ENCODE peak calls at places on chromosomes 16 and 17, in ten cellular contexts. S, Q, U, L, W, V, Y, K, T and M are unnamed samples.

GRCh38 chr16:81740163-81740562 is 38.9 kb upstream of the PLCG2 start:
- DNase-seq in S (no peak), Q (no peak), U (no peak), L (no peak), W (no peak), V (no peak), Y (no peak), K (no peak), T (peak; percentile 64), M (peak; percentile 93)

GRCh38 chr17:17737938-17738894 is 57.0 kb downstream of the RAI1 start:
- DNase-seq in S (peak; percentile 60), Q (no peak), U (no peak), L (peak; percentile 74), W (no peak), V (no peak), Y (no peak), K (no peak), T (peak; percentile 68), M (no peak)

GRCh38 chr17:41196068-41196467 is 6.4 kb downstream of the KRTAP9-1 start:
- DNase-seq in S (no peak), Q (no peak), U (no peak), L (no peak), W (no peak), V (no peak), Y (no peak), K (no peak), T (no peak), M (no peak)

GRCh38 chr17:64315032-64315490 is 52.0 kb upstream of the TEX2 start:
- DNase-seq in S (peak; percentile 97), Q (peak; percentile 90), U (no peak), L (peak; percentile 85), W (no peak), V (peak; percentile 72), Y (no peak), K (no peak), T (no peak), M (no peak)

GRCh38 chr16:86227041-86227440 is 283.3 kb upstream of the FOXF1 start:
- DNase-seq in S (no peak), Q (no peak), U (no peak), L (no peak), W (no peak), V (peak; percentile 35), Y (no peak), K (no peak), T (no peak), M (no peak)

GRCh38 chr17:57662644-57663308 is 82.3 kb downstream of the CCDC182 start:
- DNase-seq in S (peak; percentile 96), Q (peak; percentile 98), U (no peak), L (peak; percentile 93), W (peak; percentile 98), V (peak; percentile 72), Y (peak; percentile 17), K (no peak), T (peak; percentile 97), M (peak; percentile 92)

GRCh38 chr16:4733747-4734062 is 366 bp downstream of the ANKS3 start:
- DNase-seq in S (no peak), Q (no peak), U (no peak), L (no peak), W (peak; percentile 1), V (no peak), Y (no peak), K (no peak), T (no peak), M (no peak)

GRCh38 chr16:97822-98221 is 19.8 kb downstream of the MPG start:
- DNase-seq in S (no peak), Q (no peak), U (no peak), L (no peak), W (peak; percentile 43), V (no peak), Y (no peak), K (no peak), T (no peak), M (no peak)

GRCh38 chr16:28157768-28158535 is 53.8 kb downstream of the XPO6 start:
- DNase-seq in S (no peak), Q (no peak), U (no peak), L (no peak), W (no peak), V (no peak), Y (no peak), K (no peak), T (no peak), M (no peak)
- H3K36me3 ChIP-seq in S (no peaks in the 10 kb centered on the region), Q (peaks cover 9% of the 10 kb centered on the region), U (peaks cover 26% of the 10 kb centered on the region), L (peaks cover 28% of the 10 kb centered on the region), W (peaks cover 14% of the 10 kb centered on the region), V (no peaks in the 10 kb centered on the region), Y (peaks cover 25% of the 10 kb centered on the region), K (peaks cover 53% of the 10 kb centered on the region), T (peaks cover 17% of the 10 kb centered on the region), M (peaks cover 64% of the 10 kb centered on the region)

GRCh38 chr17:48577946-48578615 is at the start of gene HOXB4:
- DNase-seq in S (peak; percentile 32), Q (peak; percentile 90), U (peak; percentile 35), L (peak; percentile 73), W (no peak), V (peak; percentile 67), Y (peak; percentile 65), K (no peak), T (peak; percentile 85), M (peak; percentile 92)

GRCh38 chr17:48577330-48577945 is 712 bp downstream of the HOXB4 start:
- DNase-seq in S (no peak), Q (peak; percentile 40), U (no peak), L (no peak), W (no peak), V (no peak), Y (no peak), K (no peak), T (no peak), M (peak; percentile 62)

GRCh38 chr17:48575673-48576478 is 2.3 kb downstream of the HOXB4 start:
- DNase-seq in S (no peak), Q (peak; percentile 65), U (no peak), L (no peak), W (no peak), V (no peak), Y (no peak), K (no peak), T (no peak), M (no peak)

GRCh38 chr17:48575066-48575582 is 3.0 kb downstream of the HOXB4 start:
- DNase-seq in S (no peak), Q (peak; percentile 53), U (no peak), L (no peak), W (no peak), V (no peak), Y (no peak), K (no peak), T (no peak), M (no peak)

GRCh38 chr17:48576479-48577309 is 1.5 kb downstream of the HOXB4 start:
- DNase-seq in S (no peak), Q (peak; percentile 49), U (no peak), L (no peak), W (no peak), V (no peak), Y (no peak), K (no peak), T (no peak), M (no peak)
- H3K4me3 ChIP-seq in S (peak overlapping the region; percentile 35), Q (peak overlapping the region; percentile 70), U (no peak overlapping the region), L (peak overlapping the region; percentile 62), W (peak overlapping the region; percentile 54), V (peak overlapping the region; percentile 46), Y (peak overlapping the region; percentile 45), K (no peak overlapping the region), T (peak overlapping the region; percentile 28), M (peak overlapping the region; percentile 89)

DNA sequence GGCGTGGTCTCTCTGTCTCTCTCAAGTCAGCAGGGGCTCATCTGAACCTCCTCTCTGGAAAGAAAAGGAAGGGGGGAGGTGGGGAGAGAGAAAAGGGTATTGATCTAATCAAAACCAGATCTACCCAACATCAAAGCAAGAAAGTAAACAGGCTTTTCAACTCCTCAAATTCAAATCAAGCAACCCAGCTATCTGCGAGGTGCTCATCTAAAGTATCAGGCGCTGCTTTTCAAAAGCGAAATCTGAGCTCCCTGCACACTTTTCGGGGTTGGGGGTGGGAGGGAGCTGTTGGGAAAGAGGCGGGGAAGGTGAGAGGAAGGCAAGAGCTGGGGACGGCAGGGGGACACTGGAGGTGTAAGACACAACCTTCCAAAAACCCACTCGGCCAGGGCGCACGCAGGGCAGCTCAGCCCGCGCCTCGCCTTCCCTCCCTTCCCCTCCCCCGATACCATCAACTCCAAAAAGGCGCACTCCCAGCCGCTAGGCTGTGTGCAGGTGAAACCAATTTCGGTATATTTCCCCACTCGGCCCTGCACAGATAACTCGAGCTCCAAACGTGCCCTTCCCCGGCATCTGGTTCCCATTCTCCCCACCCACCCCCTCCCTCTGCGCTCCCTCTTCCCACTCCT is 2.7 kb downstream of the AXIN2 start:
- DNase-seq in S (no peak), Q (no peak), U (no peak), L (no peak), W (no peak), V (no peak), Y (no peak), K (no peak), T (peak; percentile 59), M (no peak)
- H3K36me3 ChIP-seq in S (no peaks in the 10 kb centered on the region), Q (no peaks in the 10 kb centered on the region), U (no peaks in the 10 kb centered on the region), L (no peaks in the 10 kb centered on the region), W (no peaks in the 10 kb centered on the region), V (no peaks in the 10 kb centered on the region), Y (no peaks in the 10 kb centered on the region), K (no peaks in the 10 kb centered on the region), T (peaks cover 13% of the 10 kb centered on the region), M (no peaks in the 10 kb centered on the region)

GRCh38 chr17:78490673-78491072 is 86.5 kb downstream of the DNAH17 start:
- DNase-seq in S (no peak), Q (no peak), U (no peak), L (no peak), W (no peak), V (no peak), Y (no peak), K (no peak), T (no peak), M (no peak)

GRCh38 chr17:78490156-78490555 is 87.0 kb downstream of the DNAH17 start:
- DNase-seq in S (no peak), Q (no peak), U (no peak), L (no peak), W (no peak), V (no peak), Y (no peak), K (no peak), T (no peak), M (no peak)

GRCh38 chr17:78492116-78492799 is 84.9 kb downstream of the DNAH17 start:
- DNase-seq in S (no peak), Q (no peak), U (no peak), L (no peak), W (no peak), V (no peak), Y (no peak), K (no peak), T (peak; percentile 38), M (no peak)

GRCh38 chr17:78493455-78494188 is 83.6 kb downstream of the DNAH17 start:
- DNase-seq in S (no peak), Q (peak; percentile 27), U (no peak), L (no peak), W (no peak), V (no peak), Y (no peak), K (no peak), T (no peak), M (no peak)

DNA sequence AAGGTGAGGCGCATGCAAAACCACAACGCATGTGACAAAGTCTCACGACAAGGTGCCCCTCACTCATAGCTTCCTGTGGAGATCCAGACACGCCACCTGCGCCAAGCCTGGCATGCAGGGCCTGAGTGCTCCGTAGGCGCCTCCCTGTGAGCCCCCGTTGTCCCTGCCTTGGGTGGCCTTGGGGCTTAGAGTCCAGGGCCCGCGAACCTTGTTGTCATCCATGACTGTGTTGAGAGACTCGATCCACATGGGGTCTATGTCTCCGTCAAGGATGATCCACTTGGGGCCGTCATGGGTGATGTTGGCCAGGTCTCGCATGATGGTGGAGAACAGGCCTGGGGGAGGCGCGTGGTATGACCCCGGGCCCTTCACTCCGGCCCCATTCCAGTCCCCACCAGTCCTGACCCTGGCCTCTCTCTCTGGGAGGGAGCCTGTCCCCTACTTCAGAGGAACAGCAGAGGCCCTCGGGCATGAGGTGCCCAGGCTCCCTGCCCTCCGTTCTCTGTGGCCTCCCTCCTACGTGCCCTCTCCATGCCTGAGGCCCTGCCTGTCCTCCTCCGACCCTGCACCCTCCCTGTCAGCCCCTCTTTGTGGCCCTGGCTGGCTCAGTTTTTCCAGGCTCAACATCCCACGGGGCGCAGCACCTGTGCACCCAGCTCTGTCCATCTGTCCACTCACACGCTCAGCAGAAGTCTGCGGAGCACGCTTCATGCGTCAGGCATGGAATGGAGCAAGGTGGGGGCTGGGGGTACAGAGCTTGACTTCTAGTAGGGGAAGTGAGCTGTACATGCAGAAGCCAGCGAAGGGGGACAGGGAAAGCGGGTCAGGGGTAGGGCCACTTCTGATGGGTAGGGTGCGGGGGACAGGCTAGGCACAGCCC is 85.7 kb downstream of the DNAH17 start:
- DNase-seq in S (no peak), Q (no peak), U (no peak), L (no peak), W (no peak), V (no peak), Y (no peak), K (no peak), T (no peak), M (no peak)
- H3K4me3 ChIP-seq in S (no peak overlapping the region), Q (no peak overlapping the region), U (no peak overlapping the region), L (no peak overlapping the region), W (no peak overlapping the region), V (no peak overlapping the region), Y (no peak overlapping the region), K (no peak overlapping the region), T (no peak overlapping the region), M (no peak overlapping the region)